ENCODE peak calls at places on chromosomes 5 and 9, in five cellular contexts. One of them, this sample, is unnamed.

GRCh38 chr9:94973491-94973941 is 247.0 kb downstream of the AOPEP start:
- DNase-seq in non-pigmented ciliary epithelial cell: peak
- DNase-seq in dermis blood vessel endothelial cell: peak
- DNase-seq in PC-3: no peak
- DNase-seq in GM18507: no peak
- DNase-seq in this sample: no peak

GRCh38 chr5:74570250-74570649 is 70.3 kb downstream of the ENC1 start:
- DNase-seq in GM18507: no peak
- DNase-seq in dermis blood vessel endothelial cell: no peak
- DNase-seq in PC-3: peak
- DNase-seq in non-pigmented ciliary epithelial cell: no peak
- DNase-seq in this sample: no peak

GRCh38 chr5:139694556-139695182 is 46.5 kb downstream of the CXXC5 start:
- DNase-seq in GM18507: no peak
- DNase-seq in PC-3: no peak
- DNase-seq in dermis blood vessel endothelial cell: no peak
- DNase-seq in non-pigmented ciliary epithelial cell: no peak
- DNase-seq in this sample: no peak

GRCh38 chr5:62284946-62285891 is 20.8 kb upstream of the KIF2A start:
- DNase-seq in non-pigmented ciliary epithelial cell: no peak
- DNase-seq in dermis blood vessel endothelial cell: no peak
- DNase-seq in PC-3: no peak
- DNase-seq in GM18507: no peak
- DNase-seq in this sample: no peak

GRCh38 chr9:114836769-114837168 is 30.9 kb upstream of the TNFSF15 start:
- DNase-seq in dermis blood vessel endothelial cell: no peak
- DNase-seq in GM18507: no peak
- DNase-seq in non-pigmented ciliary epithelial cell: no peak
- DNase-seq in PC-3: peak
- DNase-seq in this sample: no peak

GRCh38 chr5:66814146-66814991 is 218.2 kb downstream of the MAST4 start:
- DNase-seq in PC-3: peak
- DNase-seq in non-pigmented ciliary epithelial cell: peak
- DNase-seq in dermis blood vessel endothelial cell: peak
- DNase-seq in GM18507: peak
- DNase-seq in this sample: peak

GRCh38 chr5:160539431-160539830 is 117.8 kb downstream of the PTTG1 start:
- DNase-seq in GM18507: no peak
- DNase-seq in dermis blood vessel endothelial cell: no peak
- DNase-seq in PC-3: peak
- DNase-seq in non-pigmented ciliary epithelial cell: no peak
- DNase-seq in this sample: no peak

GRCh38 chr5:76742586-76742985 is 26.7 kb downstream of the F2R start:
- DNase-seq in PC-3: no peak
- DNase-seq in dermis blood vessel endothelial cell: no peak
- DNase-seq in non-pigmented ciliary epithelial cell: no peak
- DNase-seq in GM18507: no peak
- DNase-seq in this sample: no peak

GRCh38 chr5:142012792-142013388 is at the start of gene GNPDA1:
- DNase-seq in non-pigmented ciliary epithelial cell: no peak
- DNase-seq in GM18507: peak
- DNase-seq in PC-3: peak
- DNase-seq in dermis blood vessel endothelial cell: peak
- DNase-seq in this sample: peak

GRCh38 chr5:96067902-96068614 is 106.4 kb upstream of the ELL2 start:
- DNase-seq in GM18507: no peak
- DNase-seq in dermis blood vessel endothelial cell: peak
- DNase-seq in non-pigmented ciliary epithelial cell: peak
- DNase-seq in PC-3: peak
- DNase-seq in this sample: peak

GRCh38 chr5:4879693-4880303 is 260.3 kb upstream of the ADAMTS16 start:
- DNase-seq in PC-3: peak
- DNase-seq in non-pigmented ciliary epithelial cell: peak
- DNase-seq in GM18507: peak
- DNase-seq in dermis blood vessel endothelial cell: peak
- DNase-seq in this sample: peak

GRCh38 chr5:157918811-157919742 is 60.1 kb upstream of the CLINT1 start:
- DNase-seq in non-pigmented ciliary epithelial cell: no peak
- DNase-seq in GM18507: no peak
- DNase-seq in dermis blood vessel endothelial cell: peak
- DNase-seq in PC-3: no peak
- DNase-seq in this sample: no peak

GRCh38 chr9:77099388-77099787 is 77.9 kb upstream of the VPS13A start:
- DNase-seq in non-pigmented ciliary epithelial cell: no peak
- DNase-seq in dermis blood vessel endothelial cell: no peak
- DNase-seq in PC-3: no peak
- DNase-seq in GM18507: no peak
- DNase-seq in this sample: no peak

GRCh38 chr9:29556317-29556716 is 1983.0 kb upstream of the C9orf72 start:
- DNase-seq in dermis blood vessel endothelial cell: no peak
- DNase-seq in GM18507: no peak
- DNase-seq in PC-3: peak
- DNase-seq in non-pigmented ciliary epithelial cell: peak
- DNase-seq in this sample: peak

GRCh38 chr9:38039090-38039906 is 29.7 kb downstream of the SHB start:
- DNase-seq in GM18507: no peak
- DNase-seq in PC-3: peak
- DNase-seq in non-pigmented ciliary epithelial cell: no peak
- DNase-seq in dermis blood vessel endothelial cell: peak
- DNase-seq in this sample: no peak

GRCh38 chr9:131499254-131499653 is 3.5 kb upstream of the POMT1 start:
- DNase-seq in non-pigmented ciliary epithelial cell: no peak
- DNase-seq in PC-3: no peak
- DNase-seq in GM18507: no peak
- DNase-seq in dermis blood vessel endothelial cell: no peak
- DNase-seq in this sample: no peak

GRCh38 chr9:135045264-135046155 is 42.0 kb upstream of the OLFM1 start:
- DNase-seq in non-pigmented ciliary epithelial cell: no peak
- DNase-seq in GM18507: no peak
- DNase-seq in dermis blood vessel endothelial cell: no peak
- DNase-seq in PC-3: no peak
- DNase-seq in this sample: peak

GRCh38 chr9:109906766-109907382 is 126.9 kb downstream of the PALM2AKAP2 start:
- DNase-seq in non-pigmented ciliary epithelial cell: peak
- DNase-seq in dermis blood vessel endothelial cell: peak
- DNase-seq in GM18507: no peak
- DNase-seq in PC-3: peak
- DNase-seq in this sample: no peak

GRCh38 chr9:113794721-113795120 is 81.4 kb upstream of the ZNF618 start:
- DNase-seq in PC-3: no peak
- DNase-seq in dermis blood vessel endothelial cell: no peak
- DNase-seq in GM18507: no peak
- DNase-seq in non-pigmented ciliary epithelial cell: no peak
- DNase-seq in this sample: no peak

GRCh38 chr9:36855443-36856315 is 178.4 kb downstream of the PAX5 start:
- DNase-seq in non-pigmented ciliary epithelial cell: no peak
- DNase-seq in PC-3: peak
- DNase-seq in GM18507: peak
- DNase-seq in dermis blood vessel endothelial cell: peak
- DNase-seq in this sample: no peak

GRCh38 chr9:79501546-79501945 is 70.2 kb upstream of the TLE4 start:
- DNase-seq in PC-3: no peak
- DNase-seq in GM18507: no peak
- DNase-seq in non-pigmented ciliary epithelial cell: no peak
- DNase-seq in dermis blood vessel endothelial cell: no peak
- DNase-seq in this sample: no peak

GRCh38 chr9:85741112-85741874 is 461 bp downstream of the AGTPBP1 start:
- DNase-seq in non-pigmented ciliary epithelial cell: no peak
- DNase-seq in GM18507: no peak
- DNase-seq in dermis blood vessel endothelial cell: no peak
- DNase-seq in PC-3: peak
- DNase-seq in this sample: peak

GRCh38 chr5:135310328-135310989 is 88.6 kb downstream of the MACROH2A1 start:
- DNase-seq in GM18507: no peak
- DNase-seq in non-pigmented ciliary epithelial cell: peak
- DNase-seq in dermis blood vessel endothelial cell: no peak
- DNase-seq in PC-3: peak
- DNase-seq in this sample: no peak

GRCh38 chr5:170538096-170538465 is 34.3 kb downstream of the KCNIP1 start:
- DNase-seq in PC-3: no peak
- DNase-seq in GM18507: no peak
- DNase-seq in non-pigmented ciliary epithelial cell: no peak
- DNase-seq in dermis blood vessel endothelial cell: no peak
- DNase-seq in this sample: no peak

GRCh38 chr9:130042406-130042930 is 521 bp downstream of the FNBP1 start:
- DNase-seq in PC-3: no peak
- DNase-seq in non-pigmented ciliary epithelial cell: no peak
- DNase-seq in GM18507: no peak
- DNase-seq in dermis blood vessel endothelial cell: peak
- DNase-seq in this sample: peak

GRCh38 chr5:108193021-108193795 is 188.7 kb downstream of the FBXL17 start:
- DNase-seq in GM18507: no peak
- DNase-seq in non-pigmented ciliary epithelial cell: peak
- DNase-seq in PC-3: peak
- DNase-seq in dermis blood vessel endothelial cell: no peak
- DNase-seq in this sample: no peak

GRCh38 chr5:111697215-111697614 is 59.8 kb downstream of the NREP start:
- DNase-seq in PC-3: no peak
- DNase-seq in non-pigmented ciliary epithelial cell: no peak
- DNase-seq in dermis blood vessel endothelial cell: peak
- DNase-seq in GM18507: no peak
- DNase-seq in this sample: peak

GRCh38 chr5:179720222-179720621 is 12.4 kb upstream of the MAML1 start:
- DNase-seq in dermis blood vessel endothelial cell: no peak
- DNase-seq in non-pigmented ciliary epithelial cell: no peak
- DNase-seq in PC-3: no peak
- DNase-seq in GM18507: no peak
- DNase-seq in this sample: no peak

GRCh38 chr5:171951218-171951617 is 55.2 kb downstream of the FBXW11 start:
- DNase-seq in PC-3: no peak
- DNase-seq in non-pigmented ciliary epithelial cell: no peak
- DNase-seq in dermis blood vessel endothelial cell: no peak
- DNase-seq in GM18507: no peak
- DNase-seq in this sample: no peak

GRCh38 chr5:77798448-77798847 is 22.3 kb upstream of the TBCA start:
- DNase-seq in GM18507: no peak
- DNase-seq in PC-3: no peak
- DNase-seq in dermis blood vessel endothelial cell: no peak
- DNase-seq in non-pigmented ciliary epithelial cell: no peak
- DNase-seq in this sample: no peak

GRCh38 chr5:393846-394275 is 49.1 kb upstream of the EXOC3 start:
- DNase-seq in non-pigmented ciliary epithelial cell: no peak
- DNase-seq in dermis blood vessel endothelial cell: peak
- DNase-seq in GM18507: no peak
- DNase-seq in PC-3: no peak
- DNase-seq in this sample: no peak

GRCh38 chr9:14320272-14321245 is 6.6 kb upstream of the NFIB start:
- DNase-seq in GM18507: no peak
- DNase-seq in non-pigmented ciliary epithelial cell: peak
- DNase-seq in dermis blood vessel endothelial cell: peak
- DNase-seq in PC-3: peak
- DNase-seq in this sample: no peak

GRCh38 chr5:124478139-124478737 is 268.2 kb downstream of the ZNF608 start:
- DNase-seq in GM18507: no peak
- DNase-seq in PC-3: no peak
- DNase-seq in non-pigmented ciliary epithelial cell: no peak
- DNase-seq in dermis blood vessel endothelial cell: no peak
- DNase-seq in this sample: no peak

GRCh38 chr5:56977034-56977433 is 25.1 kb upstream of the MIER3 start:
- DNase-seq in dermis blood vessel endothelial cell: no peak
- DNase-seq in PC-3: no peak
- DNase-seq in non-pigmented ciliary epithelial cell: no peak
- DNase-seq in GM18507: no peak
- DNase-seq in this sample: no peak